ENCODE peak calls at places on chromosomes 16 and 17, in seven cellular contexts. I is K562, C is T47D, G is HepG2, V is H1, X is GM12878, J is SK-N-SH. N is an unnamed sample.

GRCh38 chr16:27317738-27318398 is 4.1 kb downstream of the IL4R start:
- DNase-seq in V (no peak), X (no peak), C (no peak), J (no peak), G (no peak), I (no peak), N (no peak)

GRCh38 chr17:40309031-40309937 is at the start of gene RARA:
- DNase-seq in C (no peak), J (peak), I (peak), V (no peak), X (no peak), G (peak), N (no peak)

GRCh38 chr16:4218202-4218601 is 23.7 kb downstream of the SRL start:
- DNase-seq in J (no peak), G (no peak), I (no peak), X (no peak), C (no peak), V (no peak), N (no peak)

GRCh38 chr17:6603746-6604325 is 36.7 kb downstream of the KIAA0753 start:
- DNase-seq in G (no peak), I (no peak), X (no peak), C (no peak), J (no peak), V (no peak), N (no peak)

GRCh38 chr16:78227855-78228254 is 128.4 kb downstream of the WWOX start:
- DNase-seq in V (no peak), J (peak), G (peak), X (no peak), C (no peak), I (no peak), N (no peak)

GRCh38 chr17:19876524-19877161 is 8.9 kb upstream of the ULK2 start:
- DNase-seq in X (no peak), I (no peak), J (no peak), G (no peak), V (no peak), C (no peak), N (no peak)

GRCh38 chr16:27748868-27749546 is 199.1 kb downstream of the KATNIP start:
- DNase-seq in I (peak), J (no peak), C (no peak), X (peak), G (peak), V (peak), N (peak)

GRCh38 chr16:3855142-3855541 is 25.4 kb downstream of the CREBBP start:
- DNase-seq in V (no peak), C (no peak), J (no peak), G (no peak), I (no peak), X (no peak), N (no peak)

GRCh38 chr17:39920218-39921210 is 2.1 kb upstream of the GSDMB start:
- DNase-seq in G (no peak), J (no peak), C (no peak), I (no peak), X (no peak), V (no peak), N (no peak)

GRCh38 chr16:79191933-79192332 is 408.6 kb downstream of the MAF start:
- DNase-seq in C (no peak), X (no peak), J (no peak), G (no peak), V (no peak), I (no peak), N (no peak)

GRCh38 chr17:82609655-82610054 is 38.6 kb downstream of the WDR45B start:
- DNase-seq in I (no peak), J (no peak), C (no peak), G (no peak), X (no peak), V (no peak), N (no peak)

GRCh38 chr16:7456221-7456620 is 123.6 kb downstream of the RBFOX1 start:
- DNase-seq in I (no peak), X (no peak), C (no peak), G (no peak), V (no peak), J (no peak), N (no peak)

GRCh38 chr17:22512997-22513538 is 820.7 kb downstream of the KCNJ18 start:
- DNase-seq in V (no peak), I (peak), C (no peak), X (no peak), G (no peak), J (peak), N (no peak)

GRCh38 chr16:78669994-78670393 is 570.5 kb downstream of the WWOX start:
- DNase-seq in X (no peak), C (no peak), J (no peak), I (no peak), V (no peak), G (no peak), N (no peak)

GRCh38 chr17:74042744-74043486 is 160.6 kb upstream of the RPL38 start:
- DNase-seq in V (no peak), J (no peak), I (no peak), G (peak), X (no peak), C (no peak), N (peak)

GRCh38 chr16:57999366-57999970 is 1.0 kb downstream of the ZNF319 start:
- DNase-seq in G (peak), X (no peak), J (peak), I (no peak), C (no peak), V (no peak), N (no peak)

GRCh38 chr16:83494459-83494858 is 313.3 kb upstream of the HSBP1 start:
- DNase-seq in C (no peak), X (no peak), G (no peak), V (no peak), J (no peak), I (no peak), N (no peak)

GRCh38 chr16:88758944-88759244 is 26.1 kb downstream of the PIEZO1 start:
- DNase-seq in X (no peak), C (no peak), G (no peak), I (no peak), J (no peak), V (no peak), N (no peak)

GRCh38 chr16:88759976-88760350 is 25.1 kb downstream of the PIEZO1 start:
- DNase-seq in X (no peak), I (no peak), G (no peak), J (no peak), V (no peak), C (no peak), N (no peak)

GRCh38 chr16:88758227-88758943 is 26.6 kb downstream of the PIEZO1 start:
- DNase-seq in I (no peak), J (no peak), C (no peak), X (no peak), G (no peak), V (no peak), N (no peak)

GRCh38 chr16:88760424-88761142 is 24.4 kb downstream of the PIEZO1 start:
- DNase-seq in X (no peak), I (no peak), C (no peak), J (peak), G (no peak), V (no peak), N (no peak)

GRCh38 chr16:88759245-88759975 is 25.6 kb downstream of the PIEZO1 start:
- DNase-seq in J (no peak), V (no peak), X (no peak), G (peak), C (no peak), I (peak), N (no peak)
- TF ChIP-seq JUND in J (no peak), V (no peak), X (no peak), G (no peak), C (no peak), I (no peak), N (no peak)

GRCh38 chr16:88678224-88678979 is 7.9 kb downstream of the SNAI3 start:
- DNase-seq in C (no peak), J (peak), X (no peak), I (no peak), G (no peak), V (no peak), N (no peak)
- TF ChIP-seq JUND in C (no peak), J (no peak), X (no peak), I (no peak), G (no peak), V (no peak), N (no peak)

GRCh38 chr16:55019419-55020131 is 88.9 kb downstream of the IRX5 start:
- DNase-seq in I (no peak), X (no peak), V (no peak), G (no peak), J (no peak), C (no peak), N (no peak)
- TF ChIP-seq JUND in I (no peak), X (no peak), V (no peak), G (no peak), J (no peak), C (no peak), N (no peak)

GRCh38 chr17:65123757-65124675 is 13.2 kb upstream of the RGS9 start:
- DNase-seq in V (no peak), X (no peak), C (no peak), G (no peak), I (no peak), J (no peak), N (no peak)

GRCh38 chr17:65121916-65122821 is 15.0 kb upstream of the RGS9 start:
- DNase-seq in V (no peak), I (no peak), X (peak), C (no peak), J (no peak), G (no peak), N (no peak)

GRCh38 chr17:65121368-65121767 is 15.8 kb upstream of the RGS9 start:
- DNase-seq in X (no peak), V (no peak), I (no peak), G (no peak), J (no peak), C (no peak), N (no peak)

GRCh38 chr17:65117384-65118035 is 19.7 kb upstream of the RGS9 start:
- DNase-seq in J (no peak), G (no peak), C (no peak), V (no peak), I (no peak), X (no peak), N (no peak)

GRCh38 chr17:65122836-65123756 is 14.1 kb upstream of the RGS9 start:
- DNase-seq in G (peak), X (peak), C (peak), J (peak), V (peak), I (peak), N (peak)
- TF ChIP-seq JUND in G (no peak), X (no peak), C (no peak), J (no peak), V (no peak), I (no peak), N (no peak)

GRCh38 chr16:50916040-50916439 is 174.2 kb downstream of the CYLD start:
- DNase-seq in X (no peak), V (no peak), J (no peak), I (no peak), G (no peak), C (no peak), N (no peak)

GRCh38 chr16:50917941-50918340 is 176.1 kb downstream of the CYLD start:
- DNase-seq in J (no peak), X (no peak), I (no peak), G (no peak), C (no peak), V (no peak), N (no peak)
- TF ChIP-seq JUND in J (no peak), X (no peak), I (no peak), G (no peak), C (no peak), V (no peak), N (no peak)

DNA sequence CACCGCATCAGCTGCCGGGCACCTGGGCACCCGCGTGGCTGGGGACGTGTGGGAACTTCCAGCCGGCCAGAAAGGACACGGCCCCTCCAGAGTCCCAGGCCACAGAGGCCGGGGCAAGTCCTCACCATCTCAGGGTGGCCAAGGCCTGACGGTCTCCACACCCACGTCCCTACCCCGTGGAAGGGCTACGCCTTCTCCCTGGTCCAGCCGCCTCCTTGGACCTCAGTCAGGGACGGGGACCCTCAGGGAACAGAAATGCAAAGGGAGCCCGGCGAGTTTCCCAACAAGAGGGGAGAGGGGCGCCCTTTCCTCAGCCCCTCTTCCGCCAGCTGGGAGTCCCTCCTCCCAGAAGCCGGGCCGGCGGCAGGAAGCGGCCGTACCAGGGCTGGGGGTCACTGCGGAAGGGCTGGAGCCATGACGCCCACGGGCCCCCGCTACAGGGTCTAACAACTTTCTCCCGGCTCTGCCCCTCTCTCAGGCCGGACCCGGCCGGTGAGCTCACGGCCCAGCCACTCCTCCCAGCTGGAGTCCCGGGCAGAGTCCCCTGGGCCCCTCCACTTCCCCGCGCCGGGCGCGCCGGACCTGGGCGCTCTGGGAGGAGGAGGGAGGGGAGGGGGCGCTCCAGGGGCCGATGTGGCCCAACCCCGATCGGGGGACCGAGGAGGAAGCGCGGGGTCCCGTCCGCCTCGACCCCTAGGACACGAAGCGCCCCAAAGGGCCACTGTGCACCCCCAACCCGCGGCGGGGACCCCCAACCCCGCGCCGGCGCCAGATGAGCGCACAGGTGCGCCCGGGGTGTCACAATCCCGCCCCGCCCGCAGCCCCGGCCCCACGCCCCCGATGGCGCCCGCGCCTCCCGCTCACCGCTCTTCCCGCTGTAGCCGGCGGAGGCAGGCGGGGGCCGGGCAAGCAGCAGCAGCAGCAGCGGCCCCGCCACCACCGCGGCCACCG is 666 bp downstream of the PGAP6 start:
- DNase-seq in C (no peak), G (no peak), X (no peak), I (peak), V (no peak), J (peak), N (no peak)
- TF ChIP-seq JUND in C (no peak), G (no peak), X (no peak), I (no peak), V (no peak), J (no peak), N (no peak)

GRCh38 chr17:7632492-7632894 is 2.6 kb downstream of the SHBG start:
- DNase-seq in V (peak), J (no peak), I (peak), G (no peak), C (peak), X (no peak), N (peak)

GRCh38 chr17:7636192-7636591 is 6.3 kb downstream of the SHBG start:
- DNase-seq in I (no peak), V (no peak), X (no peak), G (no peak), C (no peak), J (no peak), N (no peak)

GRCh38 chr17:7633093-7633492 is 3.2 kb downstream of the SHBG start:
- DNase-seq in V (no peak), I (no peak), G (peak), C (no peak), X (no peak), J (no peak), N (no peak)

GRCh38 chr17:7631398-7632380 is 1.8 kb downstream of the SHBG start:
- DNase-seq in J (peak), C (no peak), I (no peak), X (no peak), V (no peak), G (peak), N (no peak)

GRCh38 chr17:7634384-7634783 is 4.4 kb downstream of the SHBG start:
- DNase-seq in V (no peak), I (peak), J (peak), X (no peak), C (no peak), G (no peak), N (no peak)
- TF ChIP-seq JUND in V (no peak), I (no peak), J (no peak), X (no peak), C (no peak), G (no peak), N (no peak)

GRCh38 chr17:37025241-37025640 is 76.5 kb downstream of the AATF start:
- DNase-seq in G (no peak), X (no peak), V (no peak), C (no peak), J (no peak), I (no peak), N (no peak)
- TF ChIP-seq JUND in G (no peak), X (no peak), V (no peak), C (no peak), J (no peak), I (no peak), N (no peak)

GRCh38 chr17:13323990-13324389 is 277.7 kb downstream of the HS3ST3A1 start:
- DNase-seq in J (no peak), X (no peak), V (no peak), C (no peak), I (no peak), G (peak), N (no peak)
- TF ChIP-seq JUND in J (no peak), X (no peak), V (no peak), C (no peak), I (no peak), G (no peak), N (no peak)

N was measured in HCT116.